ENCODE peak calls at places on chromosomes 16 and 17, in six cellular contexts. U, K, G, N, A and F are unnamed samples. For H3K4me1, the result is how much of the 10 kb centered on the place peaks cover.

GRCh38 chr16:27572711-27573110 is 22.8 kb downstream of the KATNIP start:
- DNase-seq in A (no peak), G (no peak), K (no peak), U (no peak), N (no peak), F (peak)

GRCh38 chr16:59593256-59593655 is 859.1 kb upstream of the GOT2 start:
- DNase-seq in A (no peak), U (no peak), K (no peak), N (no peak), G (no peak), F (no peak)

GRCh38 chr16:49502136-49502881 is 128.7 kb downstream of the C16orf78 start:
- DNase-seq in N (no peak), G (no peak), A (no peak), U (peak), K (no peak), F (no peak)

GRCh38 chr16:84271866-84272265 is 22.8 kb upstream of the WFDC1 start:
- DNase-seq in G (no peak), A (no peak), N (no peak), K (no peak), U (no peak), F (no peak)

GRCh38 chr16:22126037-22126558 is 33.8 kb downstream of the VWA3A start:
- DNase-seq in K (no peak), N (no peak), A (no peak), U (no peak), G (no peak), F (no peak)

GRCh38 chr16:59993101-59993500 is 1259.0 kb upstream of the GOT2 start:
- DNase-seq in U (no peak), A (no peak), N (no peak), K (no peak), G (peak), F (no peak)

GRCh38 chr17:31416503-31416923 is 25.0 kb downstream of the RAB11FIP4 start:
- DNase-seq in K (no peak), G (no peak), A (no peak), N (no peak), U (no peak), F (no peak)

GRCh38 chr17:3663102-3664011 is 5.0 kb downstream of the TAX1BP3 start:
- DNase-seq in K (no peak), A (no peak), U (no peak), G (no peak), N (no peak), F (no peak)

GRCh38 chr16:66375451-66375850 is 9.0 kb downstream of the CDH5 start:
- DNase-seq in G (no peak), N (no peak), K (no peak), A (no peak), U (no peak), F (no peak)

GRCh38 chr17:60102632-60103047 is 23.9 kb upstream of the HEATR6 start:
- DNase-seq in A (no peak), U (peak), K (peak), N (peak), G (no peak), F (no peak)

GRCh38 chr16:78866556-78866955 is 734.0 kb downstream of the MAF start:
- DNase-seq in K (no peak), N (no peak), U (no peak), G (no peak), A (no peak), F (no peak)

GRCh38 chr17:30021708-30022317 is 80.4 kb downstream of the EFCAB5 start:
- DNase-seq in N (no peak), U (peak), A (peak), G (peak), K (no peak), F (no peak)

GRCh38 chr17:64081802-64082799 is 47.8 kb downstream of the ERN1 start:
- DNase-seq in K (peak), A (no peak), U (peak), N (no peak), G (no peak), F (no peak)

GRCh38 chr16:66050991-66051390 is 315.5 kb upstream of the CDH5 start:
- DNase-seq in N (peak), U (no peak), G (no peak), K (no peak), A (no peak), F (no peak)

GRCh38 chr17:65071861-65072260 is 15.3 kb upstream of the GNA13 start:
- DNase-seq in G (no peak), K (no peak), A (no peak), U (no peak), N (no peak), F (peak)

GRCh38 chr17:64774888-64775600 is 112.9 kb upstream of the SMURF2 start:
- DNase-seq in U (no peak), K (no peak), A (no peak), G (no peak), N (no peak), F (no peak)

GRCh38 chr17:35588196-35588920 is 1.2 kb downstream of the AP2B1 start:
- DNase-seq in G (no peak), K (no peak), N (no peak), U (no peak), A (peak), F (no peak)

GRCh38 chr17:37239690-37240344 is 136.0 kb upstream of the C17orf78 start:
- DNase-seq in A (peak), N (no peak), G (no peak), U (no peak), K (no peak), F (no peak)

GRCh38 chr17:65389956-65390355 is 171.5 kb downstream of the AXIN2 start:
- DNase-seq in G (no peak), A (no peak), K (no peak), N (no peak), U (no peak), F (no peak)

GRCh38 chr17:63838586-63839184 is 3.8 kb downstream of the SMARCD2 start:
- DNase-seq in A (peak), K (peak), N (peak), U (peak), G (peak), F (peak)

GRCh38 chr16:23768581-23768980 is 13.8 kb downstream of the CHP2 start:
- DNase-seq in K (peak), A (no peak), G (no peak), N (no peak), U (no peak), F (no peak)

GRCh38 chr17:14169901-14170300 is 66.8 kb downstream of the CDRT15 start:
- DNase-seq in G (no peak), N (no peak), U (no peak), A (no peak), K (no peak), F (no peak)

GRCh38 chr17:62111562-62112180 is 46.6 kb upstream of the MED13 start:
- DNase-seq in A (peak), K (peak), U (no peak), G (no peak), N (no peak), F (no peak)

GRCh38 chr16:179431-179830 is 828 bp upstream of the HBQ1 start:
- DNase-seq in N (no peak), A (no peak), U (no peak), K (no peak), G (no peak), F (no peak)

GRCh38 chr17:79038545-79039135 is 14.7 kb downstream of the C1QTNF1 start:
- DNase-seq in A (no peak), N (peak), G (no peak), U (peak), K (no peak), F (peak)

GRCh38 chr17:76382803-76383644 is 1.4 kb upstream of the SPHK1 start:
- DNase-seq in U (peak), A (peak), K (peak), G (peak), N (no peak), F (no peak)

GRCh38 chr17:76382305-76382802 is 2.1 kb upstream of the SPHK1 start:
- DNase-seq in K (no peak), G (no peak), A (peak), U (no peak), N (no peak), F (no peak)

GRCh38 chr17:76384987-76385891 is 830 bp downstream of the SPHK1 start:
- DNase-seq in U (peak), A (peak), G (peak), N (no peak), K (peak), F (peak)

GRCh38 chr17:76384222-76384986 is at the start of gene SPHK1:
- DNase-seq in U (peak), K (peak), N (no peak), A (peak), G (peak), F (peak)

GRCh38 chr17:76383645-76384221 is 676 bp upstream of the SPHK1 start:
- DNase-seq in G (peak), K (peak), U (no peak), N (no peak), A (peak), F (no peak)
- TF ChIP-seq POLR2AphosphoS5 in G (no peak), K (no peak), U (no peak), N (no peak), A (no peak), F (no peak)

GRCh38 chr17:77422104-77422782 is 281.5 kb downstream of the SEC14L1 start:
- DNase-seq in A (no peak), G (no peak), N (no peak), K (no peak), U (no peak), F (peak)
- H3K4me1 ChIP-seq in A (half or more), G (half or more), N (half or more), K (half or more), U (half or more), F (half or more)

DNA sequence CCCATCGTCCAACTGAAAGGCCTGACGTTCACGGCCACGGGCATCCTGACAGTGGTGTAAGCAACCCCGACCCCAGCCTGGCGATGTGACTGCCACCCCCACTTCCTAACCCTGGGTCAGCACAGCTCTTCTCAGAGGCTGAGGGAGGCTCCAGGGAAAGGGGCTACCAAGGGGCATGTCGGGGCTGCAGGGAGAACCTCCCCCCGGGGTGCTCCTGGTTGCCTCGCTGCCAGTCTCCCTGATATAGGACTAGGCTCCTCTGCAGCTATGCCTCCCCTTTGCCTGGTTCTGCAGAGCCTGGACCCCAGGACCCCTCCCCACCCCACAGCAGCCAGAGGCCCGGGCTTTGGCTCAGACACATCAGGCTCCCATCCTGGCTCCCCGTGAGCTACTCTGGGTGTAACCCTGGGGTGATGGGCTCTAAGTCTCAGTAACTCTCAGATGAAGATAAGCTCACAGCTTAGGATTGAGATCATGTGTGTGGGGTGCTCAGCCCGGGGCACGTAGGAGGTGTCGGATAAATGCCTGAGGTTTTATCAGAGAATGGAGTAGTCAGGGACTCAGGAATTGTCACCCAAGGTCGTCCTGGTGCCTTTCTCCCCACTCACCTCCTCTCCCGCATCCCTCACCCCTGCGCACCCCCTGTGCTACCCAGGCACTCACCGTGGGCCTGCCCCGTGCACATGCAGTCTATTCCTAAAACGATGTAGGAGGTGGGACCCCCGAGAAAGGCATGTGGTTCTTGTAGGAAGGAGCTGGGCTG is 10.6 kb downstream of the ITGAD start:
- DNase-seq in U (no peak), N (no peak), G (no peak), A (no peak), K (no peak), F (no peak)
- H3K4me3 ChIP-seq in U (no peak), N (no peak), G (no peak), A (no peak), K (no peak), F (no peak)

DNA sequence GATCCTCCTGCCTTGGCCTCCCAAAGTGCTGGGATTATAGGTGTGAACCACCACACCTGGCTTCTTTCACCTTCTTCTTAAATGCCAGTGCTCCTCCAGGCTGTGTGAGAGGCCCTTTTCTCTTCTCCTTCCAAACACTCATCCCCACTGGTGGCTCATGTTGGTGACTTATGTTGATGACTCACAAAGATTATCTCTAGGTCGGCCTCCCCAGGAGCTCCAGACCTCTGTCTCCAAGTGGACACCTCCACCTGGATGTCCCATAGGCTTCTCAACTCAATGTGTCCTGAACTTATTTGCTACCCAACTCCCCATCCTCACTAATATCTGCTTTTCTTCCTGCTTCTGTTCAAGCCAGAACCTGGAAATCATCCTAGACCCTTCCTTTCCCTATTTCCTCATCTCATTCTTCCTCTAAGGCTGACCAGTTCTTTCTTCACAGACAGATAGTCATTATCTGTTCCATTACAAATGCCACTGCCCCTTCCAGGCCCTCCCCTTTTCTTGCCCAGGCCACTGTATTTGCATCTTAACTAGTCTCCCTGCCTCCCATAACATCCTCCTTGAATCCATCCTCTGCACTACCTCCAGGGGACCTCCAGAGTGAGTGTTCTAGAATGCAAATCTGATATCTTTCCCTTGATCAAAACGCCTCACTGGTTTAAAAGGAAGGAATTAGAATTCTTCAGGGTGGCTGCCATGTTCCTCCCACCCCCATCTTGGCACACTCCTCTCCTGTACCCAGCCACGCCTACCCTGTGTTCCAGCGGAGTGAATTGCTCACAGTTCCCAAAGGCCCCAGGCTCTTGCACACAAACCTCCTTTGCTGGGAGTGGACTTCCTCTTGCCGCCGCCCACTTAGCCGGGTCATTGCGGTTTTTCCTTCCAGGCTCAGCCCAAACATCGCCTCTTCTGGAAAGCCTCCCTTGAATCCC is 34.8 kb upstream of the FBXO47 start:
- DNase-seq in U (peak), G (peak), K (peak), N (no peak), A (peak), F (peak)
- TF ChIP-seq POLR2AphosphoS5 in U (peak), G (no peak), K (no peak), N (peak), A (no peak), F (no peak)

GRCh38 chr17:8015957-8016631 is 13.7 kb downstream of the GUCY2D start:
- DNase-seq in G (peak), A (peak), K (peak), N (no peak), U (peak), F (peak)
- H3K4me1 ChIP-seq in G (under half), A (under half), K (under half), N (under half), U (under half), F (under half)

GRCh38 chr17:39737761-39738567 is at the start of gene GRB7:
- DNase-seq in G (peak), U (peak), N (no peak), A (peak), K (peak), F (no peak)

GRCh38 chr17:39736319-39737165 is 1.2 kb upstream of the GRB7 start:
- DNase-seq in U (peak), G (no peak), K (no peak), N (no peak), A (peak), F (no peak)

GRCh38 chr17:39735882-39736281 is 1.9 kb upstream of the GRB7 start:
- DNase-seq in U (no peak), G (no peak), K (no peak), N (no peak), A (no peak), F (no peak)

GRCh38 chr17:39738568-39738901 is 797 bp downstream of the GRB7 start:
- DNase-seq in U (peak), G (peak), K (peak), A (peak), N (no peak), F (no peak)

GRCh38 chr17:39737331-39737760 is 392 bp upstream of the GRB7 start:
- DNase-seq in A (no peak), G (no peak), K (no peak), N (no peak), U (no peak), F (no peak)
- H3K4me3 ChIP-seq in A (peak), G (peak), K (peak), N (peak), U (no peak), F (no peak)

DNA sequence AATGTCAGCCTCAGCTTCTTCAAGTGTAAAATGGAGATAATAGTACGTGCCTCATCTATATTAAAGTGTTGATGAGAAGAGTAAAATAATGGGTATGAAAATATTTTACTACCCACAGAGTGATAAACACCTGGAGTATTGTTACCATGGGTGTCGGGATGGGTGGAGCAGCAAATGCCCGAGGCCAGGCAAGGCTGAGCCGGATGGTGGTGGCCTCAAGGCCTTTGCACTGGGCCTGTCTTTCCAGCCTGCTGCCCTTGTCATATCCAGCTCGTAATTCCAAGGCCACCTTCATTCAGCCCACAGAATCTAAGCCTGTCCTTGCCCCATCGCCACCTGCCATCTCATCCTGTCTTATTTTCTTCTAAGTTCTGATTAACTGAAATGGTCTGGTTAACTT is 49.4 kb downstream of the SNX29 start:
- DNase-seq in N (no peak), A (no peak), U (no peak), G (no peak), K (no peak), F (no peak)
- TF ChIP-seq POLR2AphosphoS5 in N (no peak), A (no peak), U (no peak), G (no peak), K (no peak), F (no peak)

GRCh38 chr16:53370827-53371226 is 63.4 kb upstream of the RBL2 start:
- DNase-seq in U (no peak), N (no peak), K (no peak), A (no peak), G (no peak), F (no peak)
- H3K4me1 ChIP-seq in U (under half), N (under half), K (under half), A (under half), G (under half), F (under half)

GRCh38 chr16:81740163-81740562 is 38.9 kb upstream of the PLCG2 start:
- DNase-seq in N (no peak), A (peak), U (no peak), G (no peak), K (peak), F (no peak)

GRCh38 chr16:81738831-81739496 is 40.1 kb upstream of the PLCG2 start:
- DNase-seq in K (peak), A (no peak), G (peak), U (peak), N (no peak), F (peak)

GRCh38 chr16:81734632-81735434 is 44.3 kb upstream of the PLCG2 start:
- DNase-seq in A (no peak), G (no peak), N (no peak), U (no peak), K (no peak), F (no peak)

GRCh38 chr16:81737885-81738536 is 41.1 kb upstream of the PLCG2 start:
- DNase-seq in N (no peak), K (peak), A (peak), G (peak), U (peak), F (peak)

DNA sequence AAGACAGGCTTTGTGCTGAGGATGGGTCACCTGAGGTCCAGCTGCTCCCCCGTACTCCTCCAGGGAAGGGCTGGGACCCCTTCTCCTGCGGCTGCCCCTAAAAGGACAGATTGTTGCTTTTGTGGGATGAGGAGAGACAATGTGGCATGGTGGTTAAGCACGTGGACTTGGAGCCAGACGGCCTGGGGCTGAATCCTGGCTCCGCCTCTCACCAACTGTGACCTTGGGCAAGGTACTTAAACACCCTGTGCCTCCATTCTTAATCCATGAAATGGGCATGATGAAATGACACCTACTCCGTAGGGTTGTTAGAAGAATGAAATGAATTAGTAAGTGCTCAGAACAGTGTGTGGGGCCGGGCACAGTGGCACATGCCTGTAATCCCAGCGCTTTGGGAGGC is 39.6 kb upstream of the PLCG2 start:
- DNase-seq in N (no peak), A (no peak), K (no peak), G (no peak), U (no peak), F (no peak)
- H3K4me3 ChIP-seq in N (no peak), A (no peak), K (no peak), G (no peak), U (no peak), F (no peak)

DNA sequence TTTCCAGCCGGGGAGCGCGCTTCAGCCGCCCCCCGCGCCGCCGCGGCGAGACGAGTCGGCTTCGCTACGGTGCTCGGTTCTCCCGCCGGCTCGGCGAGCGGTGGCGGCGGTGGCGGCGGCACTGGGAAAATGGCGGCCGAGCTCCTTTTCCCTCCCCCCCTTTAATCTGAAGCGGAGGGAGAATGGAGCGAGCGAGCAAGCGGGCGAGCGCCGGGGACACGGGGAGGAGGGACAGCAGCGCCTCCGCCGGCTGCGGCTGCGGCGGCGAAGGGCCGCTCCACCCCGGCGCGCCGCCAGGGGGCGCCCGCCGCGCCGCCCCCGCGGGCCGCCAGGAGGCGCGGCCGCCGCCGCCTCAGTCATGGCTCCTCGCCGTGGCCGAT is at the start of gene KANSL1:
- DNase-seq in N (no peak), K (peak), G (peak), U (peak), A (peak), F (peak)
- TF ChIP-seq POLR2AphosphoS5 in N (no peak), K (peak), G (no peak), U (peak), A (no peak), F (peak)